ENCODE peak calls at places on chromosomes 13 and 19, in eight cellular contexts. H is left ventricle myocardium inferior, Z is ovary, V is aorta, R is iPS DF 6.9, G is left lung, E is RWPE2, A is psoas muscle. F is an unnamed sample.
A peak's percentile ranks its signal among the peaks of the same experiment; 100 is the strongest.

GRCh38 chr19:31285744-31286143 is 63.5 kb downstream of the TSHZ3 start:
- DNase-seq in H (no peak), Z (peak; percentile 61), V (no peak), R (no peak), G (peak; percentile 11), E (no peak), A (no peak), F (no peak)

GRCh38 chr13:77136902-77137420 is 110.0 kb upstream of the FBXL3 start:
- DNase-seq in H (no peak), Z (no peak), V (no peak), R (no peak), G (no peak), E (no peak), A (no peak), F (no peak)

GRCh38 chr19:50723069-50723468 is at the start of gene CLEC11A:
- DNase-seq in H (peak; percentile 72), Z (peak; percentile 67), V (peak; percentile 79), R (no peak), G (peak; percentile 50), E (no peak), A (peak; percentile 68), F (peak; percentile 77)

GRCh38 chr13:106121173-106121754 is 414.2 kb downstream of the EFNB2 start:
- DNase-seq in H (no peak), Z (no peak), V (no peak), R (no peak), G (no peak), E (no peak), A (no peak), F (no peak)

GRCh38 chr19:58203814-58204475 is 21.1 kb downstream of the ZNF274 start:
- DNase-seq in H (no peak), Z (no peak), V (no peak), R (peak; percentile 66), G (no peak), E (no peak), A (no peak), F (no peak)

GRCh38 chr19:912181-913079 is 589 bp downstream of the R3HDM4 start:
- DNase-seq in H (no peak), Z (peak; percentile 58), V (no peak), R (no peak), G (no peak), E (peak; percentile 49), A (no peak), F (no peak)

GRCh38 chr13:23687614-23688013 is 117.4 kb downstream of the TNFRSF19 start:
- DNase-seq in H (no peak), Z (no peak), V (no peak), R (no peak), G (no peak), E (no peak), A (no peak), F (no peak)

GRCh38 chr19:2678043-2678671 is 24.3 kb downstream of the GNG7 start:
- DNase-seq in H (no peak), Z (no peak), V (no peak), R (no peak), G (no peak), E (no peak), A (no peak), F (no peak)

GRCh38 chr19:49340069-49340864 is 5.1 kb downstream of the CD37 start:
- DNase-seq in H (peak; percentile 72), Z (peak; percentile 88), V (peak; percentile 81), R (no peak), G (peak; percentile 61), E (no peak), A (peak; percentile 59), F (peak; percentile 80)

GRCh38 chr13:37192986-37193385 is 87.5 kb upstream of the CSNK1A1L start:
- DNase-seq in H (no peak), Z (no peak), V (no peak), R (no peak), G (no peak), E (no peak), A (no peak), F (no peak)

GRCh38 chr19:5452594-5453565 is 2.3 kb upstream of the ZNRF4 start:
- DNase-seq in H (no peak), Z (no peak), V (no peak), R (no peak), G (no peak), E (no peak), A (no peak), F (no peak)

GRCh38 chr19:44874317-44874716 is 16.7 kb upstream of the TOMM40 start:
- DNase-seq in H (no peak), Z (no peak), V (no peak), R (no peak), G (no peak), E (no peak), A (no peak), F (no peak)

GRCh38 chr19:37551123-37551993 is 43.2 kb downstream of the ZNF571 start:
- DNase-seq in H (peak; percentile 50), Z (no peak), V (no peak), R (peak; percentile 13), G (no peak), E (no peak), A (no peak), F (no peak)
- H3K4me3 ChIP-seq in H (peak overlapping the region; percentile 72), Z (peak overlapping the region; percentile 5), V (no peak overlapping the region), R (no peak overlapping the region), G (peak overlapping the region; percentile 43), E (peak overlapping the region; percentile 36), A (peak overlapping the region; percentile 60), F (no peak overlapping the region)

DNA sequence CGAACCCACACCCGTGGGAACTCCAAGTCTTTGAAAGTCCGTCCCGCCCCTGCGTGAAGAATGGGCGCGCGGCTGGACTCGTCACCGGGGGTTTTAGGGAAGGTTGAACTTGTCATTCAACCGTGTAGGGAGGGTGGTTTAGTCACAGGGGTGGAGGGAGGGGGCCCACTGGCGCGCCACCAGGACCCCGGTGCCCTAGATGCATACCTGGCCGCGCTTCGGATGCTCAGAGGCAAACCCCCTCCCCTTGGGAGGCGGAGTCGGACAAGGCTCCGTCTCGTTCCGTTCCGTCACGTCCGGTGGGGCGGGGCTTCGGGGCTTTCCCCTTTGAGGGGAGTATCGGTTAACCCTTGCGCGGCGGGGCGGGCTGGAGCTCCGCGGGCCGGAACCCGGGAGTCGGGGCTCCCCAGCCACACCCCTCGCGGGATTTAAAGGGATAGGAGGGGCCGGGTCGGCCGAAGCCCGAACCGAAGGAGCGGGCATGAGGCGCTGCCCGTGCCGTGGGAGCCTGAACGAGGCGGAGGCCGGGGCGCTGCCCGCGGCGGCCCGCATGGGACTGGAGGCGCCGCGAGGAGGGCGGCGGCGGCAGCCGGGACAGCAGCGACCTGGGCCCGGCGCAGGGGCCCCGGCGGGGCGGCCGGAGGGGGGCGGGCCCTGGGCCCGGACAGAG is at the start of the genes COQ8B and ITPKC:
- DNase-seq in H (peak; percentile 100), Z (peak; percentile 100), V (peak; percentile 100), R (peak; percentile 94), G (peak; percentile 100), E (peak; percentile 100), A (peak; percentile 100), F (peak; percentile 100)
- H3K4me1 ChIP-seq in H (peaks cover 77% of the 10 kb centered on the region), Z (peaks cover 12% of the 10 kb centered on the region), V (no peaks in the 10 kb centered on the region), R (peaks cover 4% of the 10 kb centered on the region), G (peaks cover 72% of the 10 kb centered on the region), E (peaks cover 22% of the 10 kb centered on the region), A (peaks cover 37% of the 10 kb centered on the region), F (no peaks in the 10 kb centered on the region)

DNA sequence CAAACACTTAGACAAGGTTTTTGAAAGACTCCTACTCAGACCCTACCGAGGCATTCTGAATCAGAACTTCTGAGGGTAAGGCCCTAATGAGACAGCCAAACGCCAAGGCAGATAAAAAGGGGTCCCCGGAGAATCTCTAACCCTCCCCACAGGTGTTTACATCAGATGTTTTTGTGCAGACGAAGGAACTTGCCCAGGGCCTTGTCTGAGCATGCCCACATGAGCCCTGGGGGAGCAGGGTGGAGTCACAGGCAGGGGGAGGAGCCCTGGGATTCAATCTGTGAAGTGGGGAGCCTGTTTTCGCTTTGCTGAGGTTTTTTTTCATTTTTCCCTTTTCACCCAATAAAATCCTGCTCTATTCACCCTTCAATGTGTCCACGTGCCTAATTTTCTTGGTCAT is 61.6 kb upstream of the MED4 start:
- DNase-seq in H (no peak), Z (no peak), V (peak; percentile 66), R (no peak), G (peak; percentile 48), E (no peak), A (no peak), F (peak; percentile 36)
- H3K4me3 ChIP-seq in H (no peak overlapping the region), Z (no peak overlapping the region), V (no peak overlapping the region), R (no peak overlapping the region), G (no peak overlapping the region), E (no peak overlapping the region), A (no peak overlapping the region), F (no peak overlapping the region)

GRCh38 chr13:113817860-113818691 is 45.8 kb downstream of the GAS6 start:
- DNase-seq in H (no peak), Z (no peak), V (no peak), R (no peak), G (no peak), E (no peak), A (no peak), F (no peak)

GRCh38 chr13:113814435-113814821 is 49.4 kb downstream of the GAS6 start:
- DNase-seq in H (no peak), Z (no peak), V (no peak), R (no peak), G (no peak), E (no peak), A (no peak), F (no peak)

GRCh38 chr13:113816925-113817859 is 46.7 kb downstream of the GAS6 start:
- DNase-seq in H (peak; percentile 88), Z (peak; percentile 90), V (peak; percentile 94), R (peak; percentile 60), G (peak; percentile 86), E (peak; percentile 92), A (peak; percentile 87), F (peak; percentile 95)

GRCh38 chr13:113815151-113816058 is 48.5 kb downstream of the GAS6 start:
- DNase-seq in H (no peak), Z (no peak), V (no peak), R (no peak), G (no peak), E (no peak), A (no peak), F (no peak)

GRCh38 chr13:113816248-113816924 is 47.5 kb downstream of the GAS6 start:
- DNase-seq in H (no peak), Z (no peak), V (no peak), R (no peak), G (no peak), E (no peak), A (no peak), F (no peak)
- H3K4me1 ChIP-seq in H (peaks cover 68% of the 10 kb centered on the region), Z (peaks cover 17% of the 10 kb centered on the region), V (no peaks in the 10 kb centered on the region), R (no peaks in the 10 kb centered on the region), G (peaks cover 65% of the 10 kb centered on the region), E (peaks cover 7% of the 10 kb centered on the region), A (peaks cover 33% of the 10 kb centered on the region), F (peaks cover 66% of the 10 kb centered on the region)

DNA sequence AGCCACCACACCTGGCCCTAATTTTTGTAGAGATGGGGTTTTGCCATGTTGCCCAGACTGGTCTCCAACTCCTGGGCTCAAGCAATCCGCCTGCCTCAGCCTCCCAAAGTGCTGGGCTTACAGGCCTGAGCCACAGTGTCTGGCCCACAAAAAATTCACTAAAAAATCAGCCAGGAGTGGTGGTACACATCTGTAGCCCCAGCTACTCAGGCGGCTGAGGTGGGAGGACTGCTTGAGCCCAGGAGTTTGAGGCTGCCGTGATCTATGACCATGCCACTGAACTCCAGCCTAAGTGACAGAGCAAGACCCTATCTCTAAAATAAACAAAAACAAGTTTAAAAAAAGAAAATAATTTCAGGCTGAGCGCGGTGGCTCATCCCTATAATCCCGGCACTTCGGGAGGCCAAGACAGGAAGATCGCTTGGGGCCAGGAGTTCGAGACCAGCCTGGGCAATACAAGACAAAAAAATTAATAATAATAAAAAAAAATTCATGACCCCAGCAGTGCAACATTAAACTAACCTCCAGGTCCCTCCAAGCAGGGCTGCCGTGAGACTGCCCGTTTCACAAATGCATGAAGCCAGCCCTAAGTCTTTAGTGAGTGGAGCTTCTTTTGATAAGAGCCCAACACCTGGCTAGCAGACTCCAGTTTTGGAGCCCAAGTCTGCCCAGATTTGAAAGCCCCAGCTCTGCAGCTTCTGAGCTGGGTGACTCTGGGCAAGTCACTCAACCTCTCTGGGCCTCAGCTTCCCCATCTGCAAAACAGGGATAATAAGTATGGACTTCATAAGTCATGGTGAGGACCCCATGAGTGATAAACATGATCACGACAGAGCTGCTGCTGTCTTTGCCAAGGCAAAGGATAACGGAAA is 38.6 kb upstream of the NANOS3 start:
- DNase-seq in H (no peak), Z (no peak), V (no peak), R (no peak), G (no peak), E (no peak), A (no peak), F (no peak)
- H3K4me3 ChIP-seq in H (peak overlapping the region; percentile 94), Z (peak overlapping the region; percentile 66), V (no peak overlapping the region), R (no peak overlapping the region), G (peak overlapping the region; percentile 56), E (peak overlapping the region; percentile 88), A (peak overlapping the region; percentile 99), F (peak overlapping the region; percentile 99)

F was measured in tibial artery.